ENCODE peak calls at places on chromosomes 12 and 14, in seven cellular contexts. U is H9, G is IMR-90, J is trophoblast cell, N is mesenchymal stem cell, Q is neuronal stem cell, I is H1. Z is an unnamed sample.
A peak's percentile ranks its signal among the peaks of the same experiment; 100 is the strongest.

GRCh38 chr12:108323581-108323980 is 15.5 kb downstream of the CMKLR1 start:
- DNase-seq in U (no peak), G (no peak), J (no peak), N (no peak), Q (no peak), I (no peak), Z (no peak)

GRCh38 chr14:79044894-79045624 is 874.9 kb downstream of the NRXN3 start:
- DNase-seq in U (peak; percentile 61), G (peak; percentile 88), J (peak; percentile 93), N (peak; percentile 51), Q (no peak), I (peak; percentile 44), Z (peak; percentile 90)

GRCh38 chr14:33323979-33324378 is 385.3 kb downstream of the NPAS3 start:
- DNase-seq in U (no peak), G (no peak), J (no peak), N (no peak), Q (no peak), I (no peak), Z (no peak)

GRCh38 chr14:62436256-62436655 is 609.0 kb downstream of the KCNH5 start:
- DNase-seq in U (no peak), G (no peak), J (no peak), N (no peak), Q (no peak), I (no peak), Z (no peak)

GRCh38 chr14:21825147-21825743 is 151.6 kb upstream of the OR4E1 start:
- DNase-seq in U (peak; percentile 69), G (peak; percentile 4), J (no peak), N (peak; percentile 11), Q (peak; percentile 17), I (no peak), Z (peak; percentile 87)

GRCh38 chr12:91331371-91331770 is 148.8 kb upstream of the DCN start:
- DNase-seq in U (no peak), G (no peak), J (no peak), N (no peak), Q (no peak), I (no peak), Z (no peak)

GRCh38 chr12:28191018-28191595 is 851 bp downstream of the CCDC91 start:
- DNase-seq in U (no peak), G (peak; percentile 55), J (peak; percentile 10), N (no peak), Q (no peak), I (no peak), Z (peak; percentile 27)

GRCh38 chr12:41966916-41967315 is 177.8 kb downstream of the GXYLT1 start:
- DNase-seq in U (no peak), G (no peak), J (no peak), N (no peak), Q (no peak), I (no peak), Z (no peak)

GRCh38 chr14:32709072-32709471 is 229.6 kb upstream of the NPAS3 start:
- DNase-seq in U (no peak), G (peak; percentile 77), J (no peak), N (peak; percentile 83), Q (no peak), I (no peak), Z (no peak)

GRCh38 chr14:55366271-55366670 is 45.4 kb downstream of the ATG14 start:
- DNase-seq in U (no peak), G (peak; percentile 85), J (no peak), N (peak; percentile 64), Q (no peak), I (no peak), Z (no peak)

DNA sequence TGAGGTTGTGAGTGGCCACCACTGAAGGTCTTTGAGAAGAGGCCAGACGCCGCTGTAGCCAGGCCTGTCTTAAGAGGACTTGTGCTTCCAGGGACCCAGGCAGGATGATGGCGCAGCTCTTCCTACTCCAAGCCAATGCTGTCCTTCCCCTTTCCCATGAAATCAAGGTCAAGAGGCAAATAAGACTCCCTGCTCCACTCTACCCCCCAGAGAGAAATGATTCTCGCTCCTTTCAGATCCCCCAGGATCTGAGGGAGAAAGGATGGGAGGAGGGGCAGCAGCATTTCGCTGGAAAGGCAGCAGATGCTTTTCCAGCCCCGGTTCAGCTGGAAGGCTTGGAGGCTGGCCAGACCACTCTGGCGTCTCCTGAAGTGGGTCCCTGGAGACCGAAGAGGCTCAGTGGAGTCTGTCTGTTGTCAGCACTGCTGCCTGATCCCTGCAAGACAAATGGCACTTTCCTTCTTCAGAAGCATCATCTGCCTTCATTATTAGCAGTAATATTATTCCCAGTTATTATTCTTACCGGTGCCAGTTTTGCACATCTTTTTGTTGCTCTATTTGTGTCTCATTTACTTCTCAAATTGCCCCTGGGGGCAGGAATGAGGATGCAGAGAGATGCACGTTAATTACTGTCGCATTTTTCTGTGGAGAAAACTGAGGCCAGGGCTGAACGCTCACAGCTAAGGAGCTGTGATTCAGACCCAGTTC is 51.4 kb downstream of the C14orf132 start:
- DNase-seq in U (no peak), G (peak; percentile 65), J (no peak), N (peak; percentile 91), Q (no peak), I (no peak), Z (no peak)
- H2AK5ac ChIP-seq in U (no peak overlapping the region), G (no peak overlapping the region), J (no peak overlapping the region), N (no peak overlapping the region), Q (no peak overlapping the region), I (no peak overlapping the region), Z (no peak overlapping the region)

DNA sequence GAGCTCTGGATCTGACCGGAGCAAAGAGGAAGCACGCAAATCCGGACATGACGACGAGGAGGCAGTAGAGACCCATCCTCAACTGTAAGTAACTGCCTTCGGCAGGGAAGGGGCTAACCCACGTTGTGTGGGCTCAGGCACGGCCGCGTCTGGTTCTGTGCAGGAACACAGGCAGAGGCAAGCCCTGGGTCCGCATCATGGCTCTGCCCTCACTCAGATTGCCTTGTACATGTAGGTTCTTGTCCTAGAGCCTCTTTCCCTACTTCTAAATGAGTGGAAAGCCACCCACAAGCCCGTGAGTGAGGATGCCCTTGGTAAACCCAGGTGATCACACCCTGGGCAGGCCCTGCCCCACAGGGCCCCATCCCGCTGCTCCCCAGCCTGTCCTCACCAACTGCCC is 8.9 kb upstream of the RPLP0 start:
- DNase-seq in U (no peak), G (no peak), J (no peak), N (no peak), Q (no peak), I (no peak), Z (no peak)
- H2AK5ac ChIP-seq in U (no peak overlapping the region), G (no peak overlapping the region), J (no peak overlapping the region), N (no peak overlapping the region), Q (no peak overlapping the region), I (no peak overlapping the region), Z (no peak overlapping the region)

DNA sequence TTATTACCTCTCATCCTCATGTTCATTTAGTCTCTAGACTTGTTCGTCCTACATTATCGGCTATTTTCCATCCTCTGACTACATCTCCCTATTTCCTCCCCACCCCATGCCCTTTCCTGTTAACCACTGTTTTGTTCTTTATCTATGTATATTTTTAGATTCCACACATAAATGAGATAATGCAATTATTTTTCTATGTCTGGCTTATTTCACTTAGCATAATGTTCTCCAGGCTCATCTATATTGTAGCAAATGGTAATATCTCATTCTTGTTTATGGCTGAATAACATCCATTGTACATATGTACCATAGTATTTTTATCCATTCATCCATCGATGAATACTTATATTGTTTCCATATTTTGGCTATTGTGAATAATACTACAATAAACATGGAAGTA is 84.6 kb upstream of the PTPRR start:
- DNase-seq in U (no peak), G (no peak), J (no peak), N (no peak), Q (no peak), I (no peak), Z (no peak)
- H2AK5ac ChIP-seq in U (no peak overlapping the region), G (no peak overlapping the region), J (no peak overlapping the region), N (no peak overlapping the region), Q (no peak overlapping the region), I (no peak overlapping the region), Z (no peak overlapping the region)

DNA sequence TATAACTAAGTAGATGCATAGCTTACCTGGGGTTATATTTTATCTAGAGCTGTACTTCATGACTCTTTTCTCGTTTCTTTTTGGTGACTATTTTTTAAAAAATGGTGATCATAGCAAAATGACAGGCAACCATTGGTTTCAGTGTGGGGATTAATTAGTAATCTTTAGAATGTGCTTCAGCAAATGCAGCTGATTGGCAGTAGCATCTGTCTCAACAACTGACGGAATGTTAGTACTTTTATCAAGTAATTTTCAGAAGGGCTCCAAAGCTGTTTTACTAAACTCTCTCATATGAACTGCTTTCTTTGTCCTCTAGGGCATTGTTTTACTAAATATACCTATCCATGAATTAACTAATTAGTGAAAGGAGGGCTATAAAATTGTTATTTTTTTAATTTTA is 117.6 kb downstream of the TRMT5 start:
- DNase-seq in U (no peak), G (no peak), J (no peak), N (no peak), Q (no peak), I (no peak), Z (no peak)
- H2AK5ac ChIP-seq in U (no peak overlapping the region), G (no peak overlapping the region), J (no peak overlapping the region), N (no peak overlapping the region), Q (no peak overlapping the region), I (no peak overlapping the region), Z (no peak overlapping the region)

DNA sequence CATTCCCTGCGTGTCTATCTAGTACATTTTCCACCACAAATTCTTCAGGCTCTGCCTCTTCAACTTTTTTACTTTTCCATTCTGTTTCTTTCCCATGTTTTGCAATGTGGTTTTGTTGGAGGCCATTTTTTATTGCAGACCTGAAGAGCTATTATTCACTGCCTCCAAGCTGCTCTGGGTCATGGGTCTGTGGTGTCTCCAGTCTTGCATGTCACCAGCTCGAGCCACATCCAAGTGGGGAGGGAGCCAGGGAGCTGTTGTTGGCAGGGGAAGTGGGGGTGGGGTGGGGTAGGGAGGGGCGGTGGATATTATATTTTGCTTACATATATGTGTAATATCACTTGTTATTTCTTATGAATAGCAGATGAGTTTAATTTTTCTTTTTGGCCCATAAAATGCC is 69.1 kb downstream of the VEZT start:
- DNase-seq in U (no peak), G (no peak), J (no peak), N (peak; percentile 21), Q (no peak), I (no peak), Z (no peak)
- H2AK5ac ChIP-seq in U (no peak overlapping the region), G (no peak overlapping the region), J (no peak overlapping the region), N (no peak overlapping the region), Q (no peak overlapping the region), I (no peak overlapping the region), Z (no peak overlapping the region)

Z was measured in mesendoderm.